ENCODE peak calls at places on chromosomes 2 and 18, in six cellular contexts. One of them, this sample, is unnamed.
A peak's percentile ranks its signal among the peaks of the same experiment; 100 is the strongest.

GRCh38 chr18:44411971-44412370 is 268.7 kb upstream of the SETBP1 start:
- DNase-seq in dermis blood vessel endothelial cell: no peak
- DNase-seq in HFFc6: no peak
- DNase-seq in EL: peak; percentile 26
- DNase-seq in stimulated activated CD4-positive, alpha-beta T cell treated with anti-CD3 and anti-CD28 coated beads, Interleukin-1b, Interleukin-23, amount 100 ng/mL, for 4 hours: no peak
- DNase-seq in GM03348: no peak
- DNase-seq in this sample: peak; percentile 2

GRCh38 chr2:98747888-98748287 is 17.0 kb upstream of the MGAT4A start:
- DNase-seq in dermis blood vessel endothelial cell: no peak
- DNase-seq in HFFc6: no peak
- DNase-seq in EL: no peak
- DNase-seq in stimulated activated CD4-positive, alpha-beta T cell treated with anti-CD3 and anti-CD28 coated beads, Interleukin-1b, Interleukin-23, amount 100 ng/mL, for 4 hours: no peak
- DNase-seq in GM03348: no peak
- DNase-seq in this sample: no peak

GRCh38 chr2:205474746-205475145 is 207.6 kb upstream of the NRP2 start:
- DNase-seq in dermis blood vessel endothelial cell: peak; percentile 3
- DNase-seq in HFFc6: peak; percentile 50
- DNase-seq in EL: peak; percentile 53
- DNase-seq in stimulated activated CD4-positive, alpha-beta T cell treated with anti-CD3 and anti-CD28 coated beads, Interleukin-1b, Interleukin-23, amount 100 ng/mL, for 4 hours: no peak
- DNase-seq in GM03348: peak; percentile 55
- DNase-seq in this sample: peak; percentile 22

GRCh38 chr2:119428488-119429224 is 3.0 kb upstream of the TMEM37 start:
- DNase-seq in dermis blood vessel endothelial cell: no peak
- DNase-seq in HFFc6: no peak
- DNase-seq in EL: no peak
- DNase-seq in stimulated activated CD4-positive, alpha-beta T cell treated with anti-CD3 and anti-CD28 coated beads, Interleukin-1b, Interleukin-23, amount 100 ng/mL, for 4 hours: no peak
- DNase-seq in GM03348: no peak
- DNase-seq in this sample: no peak

GRCh38 chr2:128555433-128555832 is 236.8 kb upstream of the HS6ST1 start:
- DNase-seq in dermis blood vessel endothelial cell: no peak
- DNase-seq in HFFc6: no peak
- DNase-seq in EL: no peak
- DNase-seq in stimulated activated CD4-positive, alpha-beta T cell treated with anti-CD3 and anti-CD28 coated beads, Interleukin-1b, Interleukin-23, amount 100 ng/mL, for 4 hours: no peak
- DNase-seq in GM03348: no peak
- DNase-seq in this sample: no peak

GRCh38 chr2:148918554-148918953 is 43.5 kb downstream of the KIF5C start:
- DNase-seq in dermis blood vessel endothelial cell: no peak
- DNase-seq in HFFc6: no peak
- DNase-seq in EL: no peak
- DNase-seq in stimulated activated CD4-positive, alpha-beta T cell treated with anti-CD3 and anti-CD28 coated beads, Interleukin-1b, Interleukin-23, amount 100 ng/mL, for 4 hours: no peak
- DNase-seq in GM03348: no peak
- DNase-seq in this sample: no peak

GRCh38 chr2:158120664-158121063 is 19.0 kb downstream of the UPP2 start:
- DNase-seq in dermis blood vessel endothelial cell: no peak
- DNase-seq in HFFc6: no peak
- DNase-seq in EL: no peak
- DNase-seq in stimulated activated CD4-positive, alpha-beta T cell treated with anti-CD3 and anti-CD28 coated beads, Interleukin-1b, Interleukin-23, amount 100 ng/mL, for 4 hours: no peak
- DNase-seq in GM03348: no peak
- DNase-seq in this sample: no peak

GRCh38 chr18:74526478-74526877 is 7.8 kb upstream of the CNDP1 start:
- DNase-seq in dermis blood vessel endothelial cell: no peak
- DNase-seq in HFFc6: no peak
- DNase-seq in EL: no peak
- DNase-seq in stimulated activated CD4-positive, alpha-beta T cell treated with anti-CD3 and anti-CD28 coated beads, Interleukin-1b, Interleukin-23, amount 100 ng/mL, for 4 hours: no peak
- DNase-seq in GM03348: no peak
- DNase-seq in this sample: no peak